ENCODE peak calls at places on chromosomes 1 and 21, in eight cellular contexts. Q is epithelial cell of esophagus; H is NB4; V is astrocyte; M is heart left ventricle; Y is CD8-positive, alpha-beta T cell; D is fibroblast of the aortic adventitia; U is foreskin fibroblast. W is an unnamed sample.
A peak's percentile ranks its signal among the peaks of the same experiment; 100 is the strongest.

GRCh38 chr1:243287652-243288051 is 31.8 kb downstream of the SDCCAG8 start:
- DNase-seq in Q (peak; percentile 92), H (peak; percentile 91), V (peak; percentile 96), M (no peak), Y (no peak), D (peak; percentile 85), U (peak; percentile 86), W (peak; percentile 77)

GRCh38 chr1:75092141-75092540 is 42.0 kb upstream of the LHX8 start:
- DNase-seq in Q (peak; percentile 91), H (no peak), V (no peak), M (no peak), Y (no peak), D (no peak), U (no peak), W (no peak)

GRCh38 chr1:212973899-212974298 is 23.6 kb downstream of the VASH2 start:
- DNase-seq in Q (no peak), H (no peak), V (no peak), M (no peak), Y (no peak), D (no peak), U (no peak), W (no peak)

GRCh38 chr1:32219022-32219421 is 3.1 kb downstream of the TMEM234 start:
- DNase-seq in Q (no peak), H (no peak), V (no peak), M (no peak), Y (no peak), D (no peak), U (peak; percentile 68), W (peak; percentile 92)

GRCh38 chr1:43238104-43238503 is 31.7 kb upstream of the TMEM125 start:
- DNase-seq in Q (peak; percentile 70), H (peak; percentile 68), V (peak; percentile 29), M (no peak), Y (no peak), D (peak; percentile 76), U (peak; percentile 55), W (peak; percentile 62)

GRCh38 chr1:178702141-178702540 is 22.9 kb upstream of the RALGPS2 start:
- DNase-seq in Q (peak; percentile 30), H (peak; percentile 63), V (peak; percentile 65), M (no peak), Y (no peak), D (peak; percentile 68), U (peak; percentile 59), W (peak; percentile 79)

GRCh38 chr1:32273389-32274208 is 18.3 kb upstream of the HDAC1 start:
- DNase-seq in Q (peak; percentile 80), H (peak; percentile 31), V (no peak), M (no peak), Y (peak; percentile 83), D (peak; percentile 16), U (no peak), W (no peak)

GRCh38 chr21:9763807-9764206 is 757.6 kb upstream of the TPTE start:
- DNase-seq in Q (no peak), H (no peak), V (no peak), M (no peak), Y (no peak), D (no peak), U (no peak), W (no peak)

GRCh38 chr1:245322673-245323072 is 167.9 kb downstream of the KIF26B start:
- DNase-seq in Q (no peak), H (no peak), V (peak; percentile 54), M (no peak), Y (no peak), D (peak; percentile 43), U (no peak), W (peak; percentile 36)

GRCh38 chr1:107479865-107480264 is 339.0 kb downstream of the NTNG1 start:
- DNase-seq in Q (no peak), H (no peak), V (no peak), M (no peak), Y (no peak), D (no peak), U (no peak), W (no peak)

GRCh38 chr1:25011966-25012625 is 82.0 kb upstream of the RUNX3 start:
- DNase-seq in Q (no peak), H (peak; percentile 61), V (no peak), M (no peak), Y (no peak), D (no peak), U (no peak), W (no peak)

GRCh38 chr1:214224605-214225354 is 56.2 kb upstream of the SMYD2 start:
- DNase-seq in Q (peak; percentile 29), H (no peak), V (peak; percentile 51), M (no peak), Y (no peak), D (peak; percentile 31), U (peak; percentile 31), W (peak; percentile 43)

GRCh38 chr1:39088658-39089057 is 62.5 kb downstream of the NDUFS5 start:
- DNase-seq in Q (no peak), H (peak; percentile 23), V (no peak), M (no peak), Y (no peak), D (no peak), U (no peak), W (no peak)

GRCh38 chr1:211174375-211174774 is 40.4 kb upstream of the KCNH1 start:
- DNase-seq in Q (peak; percentile 87), H (peak; percentile 2), V (no peak), M (no peak), Y (no peak), D (no peak), U (no peak), W (no peak)

GRCh38 chr1:29122987-29123870 is 474 bp downstream of the TMEM200B start:
- DNase-seq in Q (no peak), H (peak; percentile 36), V (peak; percentile 32), M (no peak), Y (no peak), D (peak; percentile 36), U (no peak), W (peak; percentile 52)

GRCh38 chr1:105087496-105087895 is 1337.8 kb downstream of the AMY1C start:
- DNase-seq in Q (peak; percentile 97), H (no peak), V (peak; percentile 6), M (no peak), Y (no peak), D (no peak), U (no peak), W (no peak)

GRCh38 chr1:6601049-6601864 is 1.4 kb downstream of the KLHL21 start:
- DNase-seq in Q (peak; percentile 99), H (peak; percentile 90), V (peak; percentile 88), M (peak; percentile 76), Y (peak; percentile 63), D (peak; percentile 96), U (peak; percentile 97), W (peak; percentile 91)

GRCh38 chr1:203093754-203094410 is 8.1 kb upstream of the MYOG start:
- DNase-seq in Q (peak; percentile 69), H (no peak), V (peak; percentile 16), M (no peak), Y (no peak), D (no peak), U (no peak), W (no peak)

GRCh38 chr1:189880135-189880534 is 597.5 kb downstream of the BRINP3 start:
- DNase-seq in Q (no peak), H (no peak), V (no peak), M (no peak), Y (no peak), D (no peak), U (no peak), W (no peak)

GRCh38 chr1:93735722-93736121 is 54.1 kb upstream of the BCAR3 start:
- DNase-seq in Q (peak; percentile 63), H (no peak), V (peak; percentile 93), M (no peak), Y (no peak), D (peak; percentile 73), U (peak; percentile 85), W (peak; percentile 94)

GRCh38 chr1:91120421-91120820 is 98.6 kb upstream of the ZNF644 start:
- DNase-seq in Q (no peak), H (no peak), V (no peak), M (no peak), Y (no peak), D (no peak), U (no peak), W (peak; percentile 61)

GRCh38 chr1:117003253-117003875 is 1.8 kb downstream of the CD101 start:
- DNase-seq in Q (no peak), H (peak; percentile 90), V (no peak), M (no peak), Y (no peak), D (no peak), U (no peak), W (no peak)

GRCh38 chr1:94050263-94050662 is 70.7 kb downstream of the ABCA4 start:
- DNase-seq in Q (peak; percentile 66), H (no peak), V (peak; percentile 60), M (no peak), Y (no peak), D (peak; percentile 51), U (no peak), W (peak; percentile 62)

GRCh38 chr1:204127597-204128242 is 24.1 kb downstream of the ETNK2 start:
- DNase-seq in Q (peak; percentile 86), H (peak; percentile 63), V (peak; percentile 51), M (peak; percentile 75), Y (no peak), D (peak; percentile 86), U (peak; percentile 86), W (peak; percentile 86)

GRCh38 chr1:86998280-86998679 is 83.8 kb downstream of the HS2ST1 start:
- DNase-seq in Q (no peak), H (no peak), V (no peak), M (no peak), Y (no peak), D (no peak), U (no peak), W (no peak)
- TF ChIP-seq CTCF in Q (no peak), H (no peak), V (no peak), M (no peak), Y (no peak), D (no peak), U (no peak), W (no peak)

DNA sequence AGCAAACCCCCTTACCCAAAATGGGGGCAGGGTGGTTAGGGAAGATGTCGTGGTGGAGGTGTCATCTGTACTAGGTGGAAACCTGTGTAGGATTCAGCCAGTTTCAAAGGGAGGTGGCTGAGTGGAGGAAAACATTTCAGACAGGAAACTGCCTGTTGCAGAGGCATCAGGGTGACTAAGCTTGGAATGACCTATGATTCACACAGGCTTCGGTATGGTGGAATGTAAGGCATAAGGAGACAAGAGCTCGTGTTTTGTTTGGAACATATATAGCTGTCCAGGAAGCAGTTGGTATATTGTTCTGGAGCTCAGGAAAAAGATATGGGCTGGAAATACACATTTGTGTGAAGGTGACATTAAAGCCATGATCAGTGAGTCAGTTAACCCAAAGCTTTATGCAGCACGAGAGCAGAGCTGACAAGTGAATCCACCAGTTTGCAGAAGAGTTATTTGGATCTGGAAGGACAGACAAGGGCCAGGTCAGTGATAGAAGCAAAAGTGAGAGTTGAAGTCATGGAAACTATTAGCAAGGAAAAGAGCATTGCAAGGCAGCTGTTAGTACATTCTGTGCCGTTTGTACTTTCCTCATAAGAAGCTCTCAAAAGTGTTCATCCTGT is 12.2 kb downstream of the UTP25 start:
- DNase-seq in Q (peak; percentile 96), H (no peak), V (peak; percentile 97), M (no peak), Y (no peak), D (peak; percentile 97), U (peak; percentile 94), W (peak; percentile 92)
- H3K4me3 ChIP-seq in Q (no peak overlapping the region), H (no peak overlapping the region), V (peak overlapping the region; percentile 12), M (no peak overlapping the region), Y (no peak overlapping the region), D (peak overlapping the region; percentile 14), U (no peak overlapping the region), W (peak overlapping the region; percentile 18)

GRCh38 chr1:100423832-100424337 is 71.6 kb downstream of the CDC14A start:
- DNase-seq in Q (peak; percentile 27), H (no peak), V (no peak), M (no peak), Y (no peak), D (no peak), U (no peak), W (no peak)
- TF ChIP-seq CTCF in Q (no peak), H (no peak), V (no peak), M (no peak), Y (no peak), D (no peak), U (no peak), W (no peak)

GRCh38 chr1:92191726-92192125 is 26.0 kb upstream of the C1orf146 start:
- DNase-seq in Q (no peak), H (no peak), V (no peak), M (no peak), Y (no peak), D (no peak), U (no peak), W (no peak)
- H3K4me3 ChIP-seq in Q (no peak overlapping the region), H (no peak overlapping the region), V (no peak overlapping the region), M (no peak overlapping the region), Y (no peak overlapping the region), D (no peak overlapping the region), U (no peak overlapping the region), W (no peak overlapping the region)